ENCODE peak calls at places on chromosomes 3 and 15, in nine cellular contexts. One of them, this sample, is unnamed.
A peak's percentile ranks its signal among the peaks of the same experiment; 100 is the strongest.

GRCh38 chr3:135869439-135870105 is 96.0 kb upstream of the PPP2R3A start:
- DNase-seq in HL-60: no peak
- DNase-seq in tibial artery: no peak
- DNase-seq in fibroblast of the aortic adventitia: no peak
- DNase-seq in left ventricle myocardium inferior: no peak
- DNase-seq in foreskin fibroblast: no peak
- DNase-seq in uterus: no peak
- DNase-seq in H7: no peak
- DNase-seq in choroid plexus epithelial cell: no peak
- DNase-seq in this sample: no peak

GRCh38 chr3:39808467-39809180 is 785 bp upstream of the MYRIP start:
- DNase-seq in uterus: no peak
- DNase-seq in HL-60: no peak
- DNase-seq in tibial artery: no peak
- DNase-seq in fibroblast of the aortic adventitia: peak; percentile 20
- DNase-seq in foreskin fibroblast: no peak
- DNase-seq in left ventricle myocardium inferior: no peak
- DNase-seq in choroid plexus epithelial cell: no peak
- DNase-seq in H7: peak; percentile 44
- DNase-seq in this sample: peak; percentile 72

GRCh38 chr15:44489464-44489863 is 47.5 kb upstream of the EIF3J start:
- DNase-seq in choroid plexus epithelial cell: peak; percentile 88
- DNase-seq in foreskin fibroblast: peak; percentile 73
- DNase-seq in uterus: no peak
- DNase-seq in fibroblast of the aortic adventitia: peak; percentile 76
- DNase-seq in left ventricle myocardium inferior: no peak
- DNase-seq in tibial artery: no peak
- DNase-seq in H7: no peak
- DNase-seq in HL-60: no peak
- DNase-seq in this sample: no peak

GRCh38 chr3:107662109-107662477 is 139.3 kb downstream of the BBX start:
- DNase-seq in choroid plexus epithelial cell: peak; percentile 81
- DNase-seq in HL-60: no peak
- DNase-seq in H7: no peak
- DNase-seq in fibroblast of the aortic adventitia: peak; percentile 86
- DNase-seq in uterus: peak; percentile 60
- DNase-seq in left ventricle myocardium inferior: no peak
- DNase-seq in foreskin fibroblast: peak; percentile 70
- DNase-seq in tibial artery: no peak
- DNase-seq in this sample: peak; percentile 65

GRCh38 chr15:26212109-26212508 is 349.0 kb upstream of the ATP10A start:
- DNase-seq in H7: no peak
- DNase-seq in left ventricle myocardium inferior: no peak
- DNase-seq in uterus: no peak
- DNase-seq in choroid plexus epithelial cell: no peak
- DNase-seq in foreskin fibroblast: no peak
- DNase-seq in tibial artery: no peak
- DNase-seq in HL-60: no peak
- DNase-seq in fibroblast of the aortic adventitia: no peak
- DNase-seq in this sample: no peak

GRCh38 chr3:134350861-134351311 is 23.4 kb downstream of the AMOTL2 start:
- DNase-seq in uterus: no peak
- DNase-seq in left ventricle myocardium inferior: no peak
- DNase-seq in foreskin fibroblast: no peak
- DNase-seq in H7: peak; percentile 60
- DNase-seq in choroid plexus epithelial cell: no peak
- DNase-seq in HL-60: no peak
- DNase-seq in tibial artery: no peak
- DNase-seq in fibroblast of the aortic adventitia: no peak
- DNase-seq in this sample: peak; percentile 71

GRCh38 chr15:67059127-67059553 is 6.3 kb upstream of the SMAD3 start:
- DNase-seq in HL-60: no peak
- DNase-seq in tibial artery: peak; percentile 84
- DNase-seq in H7: no peak
- DNase-seq in uterus: no peak
- DNase-seq in foreskin fibroblast: no peak
- DNase-seq in left ventricle myocardium inferior: no peak
- DNase-seq in choroid plexus epithelial cell: no peak
- DNase-seq in fibroblast of the aortic adventitia: no peak
- DNase-seq in this sample: peak; percentile 85

GRCh38 chr3:195704433-195704999 is 16.3 kb upstream of the MUC20 start:
- DNase-seq in choroid plexus epithelial cell: no peak
- DNase-seq in left ventricle myocardium inferior: no peak
- DNase-seq in fibroblast of the aortic adventitia: no peak
- DNase-seq in uterus: no peak
- DNase-seq in foreskin fibroblast: no peak
- DNase-seq in HL-60: no peak
- DNase-seq in tibial artery: no peak
- DNase-seq in H7: no peak
- DNase-seq in this sample: no peak

GRCh38 chr3:147654827-147655226 is 245.7 kb downstream of the ZIC1 start:
- DNase-seq in choroid plexus epithelial cell: peak; percentile 36
- DNase-seq in uterus: no peak
- DNase-seq in foreskin fibroblast: no peak
- DNase-seq in H7: no peak
- DNase-seq in tibial artery: no peak
- DNase-seq in HL-60: no peak
- DNase-seq in left ventricle myocardium inferior: no peak
- DNase-seq in fibroblast of the aortic adventitia: peak; percentile 65
- DNase-seq in this sample: no peak

GRCh38 chr3:39435006-39435748 is 28.7 kb downstream of the RPSA start:
- DNase-seq in tibial artery: no peak
- DNase-seq in choroid plexus epithelial cell: no peak
- DNase-seq in foreskin fibroblast: no peak
- DNase-seq in left ventricle myocardium inferior: no peak
- DNase-seq in H7: no peak
- DNase-seq in fibroblast of the aortic adventitia: peak; percentile 11
- DNase-seq in uterus: peak; percentile 59
- DNase-seq in HL-60: no peak
- DNase-seq in this sample: peak; percentile 37

GRCh38 chr3:4994144-4994730 is 15.0 kb downstream of the BHLHE40 start:
- DNase-seq in choroid plexus epithelial cell: peak; percentile 52
- DNase-seq in H7: no peak
- DNase-seq in foreskin fibroblast: peak; percentile 58
- DNase-seq in left ventricle myocardium inferior: no peak
- DNase-seq in fibroblast of the aortic adventitia: peak; percentile 41
- DNase-seq in uterus: no peak
- DNase-seq in tibial artery: no peak
- DNase-seq in HL-60: no peak
- DNase-seq in this sample: no peak

GRCh38 chr15:72306211-72306785 is 13.7 kb downstream of the CELF6 start:
- DNase-seq in choroid plexus epithelial cell: peak; percentile 70
- DNase-seq in foreskin fibroblast: peak; percentile 16
- DNase-seq in H7: peak; percentile 76
- DNase-seq in uterus: peak; percentile 22
- DNase-seq in HL-60: peak; percentile 72
- DNase-seq in tibial artery: no peak
- DNase-seq in fibroblast of the aortic adventitia: peak; percentile 39
- DNase-seq in left ventricle myocardium inferior: no peak
- DNase-seq in this sample: no peak

GRCh38 chr3:52481819-52482521 is 13.2 kb upstream of the STAB1 start:
- DNase-seq in tibial artery: no peak
- DNase-seq in HL-60: no peak
- DNase-seq in H7: peak; percentile 97
- DNase-seq in fibroblast of the aortic adventitia: no peak
- DNase-seq in uterus: no peak
- DNase-seq in choroid plexus epithelial cell: peak; percentile 45
- DNase-seq in left ventricle myocardium inferior: no peak
- DNase-seq in foreskin fibroblast: no peak
- DNase-seq in this sample: no peak

GRCh38 chr15:96554541-96554940 is 224.0 kb downstream of the NR2F2 start:
- DNase-seq in choroid plexus epithelial cell: no peak
- DNase-seq in foreskin fibroblast: no peak
- DNase-seq in left ventricle myocardium inferior: no peak
- DNase-seq in uterus: no peak
- DNase-seq in tibial artery: no peak
- DNase-seq in H7: no peak
- DNase-seq in HL-60: no peak
- DNase-seq in fibroblast of the aortic adventitia: no peak
- DNase-seq in this sample: no peak

GRCh38 chr3:69439683-69440270 is 53.9 kb upstream of the FRMD4B start:
- DNase-seq in fibroblast of the aortic adventitia: peak; percentile 60
- DNase-seq in uterus: no peak
- DNase-seq in HL-60: no peak
- DNase-seq in choroid plexus epithelial cell: peak; percentile 66
- DNase-seq in left ventricle myocardium inferior: no peak
- DNase-seq in tibial artery: no peak
- DNase-seq in foreskin fibroblast: no peak
- DNase-seq in H7: no peak
- DNase-seq in this sample: no peak
- H3K4me3 ChIP-seq in fibroblast of the aortic adventitia: peak overlapping the region; percentile 47
- H3K4me3 ChIP-seq in uterus: no peak overlapping the region
- H3K4me3 ChIP-seq in HL-60: no peak overlapping the region
- H3K4me3 ChIP-seq in choroid plexus epithelial cell: no peak overlapping the region
- H3K4me3 ChIP-seq in left ventricle myocardium inferior: peak overlapping the region; percentile 22
- H3K4me3 ChIP-seq in tibial artery: no peak overlapping the region
- H3K4me3 ChIP-seq in foreskin fibroblast: no peak overlapping the region
- H3K4me3 ChIP-seq in H7: no peak overlapping the region
- H3K4me3 ChIP-seq in this sample: no peak overlapping the region

GRCh38 chr3:14318638-14319037 is 83.8 kb upstream of the SLC6A6 start:
- DNase-seq in uterus: no peak
- DNase-seq in H7: no peak
- DNase-seq in left ventricle myocardium inferior: no peak
- DNase-seq in foreskin fibroblast: no peak
- DNase-seq in fibroblast of the aortic adventitia: no peak
- DNase-seq in tibial artery: no peak
- DNase-seq in HL-60: no peak
- DNase-seq in choroid plexus epithelial cell: no peak
- DNase-seq in this sample: no peak
- H3K4me3 ChIP-seq in uterus: no peak overlapping the region
- H3K4me3 ChIP-seq in H7: no peak overlapping the region
- H3K4me3 ChIP-seq in left ventricle myocardium inferior: no peak overlapping the region
- H3K4me3 ChIP-seq in foreskin fibroblast: no peak overlapping the region
- H3K4me3 ChIP-seq in fibroblast of the aortic adventitia: no peak overlapping the region
- H3K4me3 ChIP-seq in tibial artery: no peak overlapping the region
- H3K4me3 ChIP-seq in HL-60: no peak overlapping the region
- H3K4me3 ChIP-seq in choroid plexus epithelial cell: no peak overlapping the region
- H3K4me3 ChIP-seq in this sample: no peak overlapping the region

GRCh38 chr3:43998374-43998840 is 243.3 kb upstream of the TOPAZ1 start:
- DNase-seq in choroid plexus epithelial cell: no peak
- DNase-seq in foreskin fibroblast: no peak
- DNase-seq in H7: peak; percentile 71
- DNase-seq in fibroblast of the aortic adventitia: no peak
- DNase-seq in uterus: no peak
- DNase-seq in tibial artery: no peak
- DNase-seq in left ventricle myocardium inferior: no peak
- DNase-seq in HL-60: no peak
- DNase-seq in this sample: no peak
- H3K4me3 ChIP-seq in choroid plexus epithelial cell: peak overlapping the region; percentile 64
- H3K4me3 ChIP-seq in foreskin fibroblast: peak overlapping the region; percentile 84
- H3K4me3 ChIP-seq in H7: peak overlapping the region; percentile 68
- H3K4me3 ChIP-seq in fibroblast of the aortic adventitia: peak overlapping the region; percentile 95
- H3K4me3 ChIP-seq in uterus: no peak overlapping the region
- H3K4me3 ChIP-seq in tibial artery: peak overlapping the region; percentile 45
- H3K4me3 ChIP-seq in left ventricle myocardium inferior: peak overlapping the region; percentile 67
- H3K4me3 ChIP-seq in HL-60: no peak overlapping the region
- H3K4me3 ChIP-seq in this sample: peak overlapping the region; percentile 55

DNA sequence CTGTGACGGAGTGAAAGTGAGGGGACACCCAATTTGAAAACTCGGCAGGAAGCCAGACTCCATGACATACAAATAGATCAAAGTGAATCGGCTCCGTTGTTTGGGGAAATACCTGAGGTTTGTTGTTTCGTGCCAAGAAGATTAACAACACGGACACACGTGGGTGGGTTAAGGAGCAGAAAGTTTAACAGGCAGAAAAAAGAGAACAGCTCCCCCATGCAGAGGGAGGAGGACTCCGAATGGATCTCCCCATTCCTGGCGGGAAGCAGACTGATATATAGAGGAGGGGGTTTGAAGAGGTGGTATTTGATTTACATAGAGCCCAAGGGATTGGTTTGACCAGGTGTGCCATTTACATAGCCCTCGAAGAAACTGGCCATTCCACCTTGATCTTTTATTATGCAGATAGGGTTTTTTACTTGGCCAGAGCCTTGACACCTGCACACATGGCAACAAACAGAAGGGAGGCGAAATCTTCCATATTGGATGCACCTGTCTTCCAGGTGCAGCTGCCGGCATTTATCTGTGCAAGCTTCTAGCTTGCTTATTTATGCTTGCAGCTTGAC is 4.8 kb upstream of the SACM1L start:
- DNase-seq in H7: peak; percentile 70
- DNase-seq in HL-60: no peak
- DNase-seq in tibial artery: no peak
- DNase-seq in choroid plexus epithelial cell: no peak
- DNase-seq in uterus: no peak
- DNase-seq in foreskin fibroblast: no peak
- DNase-seq in fibroblast of the aortic adventitia: no peak
- DNase-seq in left ventricle myocardium inferior: no peak
- DNase-seq in this sample: no peak
- H3K4me3 ChIP-seq in H7: no peak overlapping the region
- H3K4me3 ChIP-seq in HL-60: no peak overlapping the region
- H3K4me3 ChIP-seq in tibial artery: no peak overlapping the region
- H3K4me3 ChIP-seq in choroid plexus epithelial cell: no peak overlapping the region
- H3K4me3 ChIP-seq in uterus: no peak overlapping the region
- H3K4me3 ChIP-seq in foreskin fibroblast: no peak overlapping the region
- H3K4me3 ChIP-seq in fibroblast of the aortic adventitia: no peak overlapping the region
- H3K4me3 ChIP-seq in left ventricle myocardium inferior: no peak overlapping the region
- H3K4me3 ChIP-seq in this sample: no peak overlapping the region

GRCh38 chr3:146421814-146422748 is 47.3 kb downstream of the PLSCR2 start:
- DNase-seq in H7: no peak
- DNase-seq in HL-60: no peak
- DNase-seq in foreskin fibroblast: peak; percentile 73
- DNase-seq in uterus: no peak
- DNase-seq in fibroblast of the aortic adventitia: peak; percentile 69
- DNase-seq in tibial artery: no peak
- DNase-seq in choroid plexus epithelial cell: peak; percentile 84
- DNase-seq in left ventricle myocardium inferior: no peak
- DNase-seq in this sample: no peak

GRCh38 chr3:146414010-146414409 is 55.4 kb downstream of the PLSCR2 start:
- DNase-seq in foreskin fibroblast: no peak
- DNase-seq in uterus: no peak
- DNase-seq in choroid plexus epithelial cell: no peak
- DNase-seq in H7: no peak
- DNase-seq in HL-60: no peak
- DNase-seq in tibial artery: no peak
- DNase-seq in fibroblast of the aortic adventitia: no peak
- DNase-seq in left ventricle myocardium inferior: no peak
- DNase-seq in this sample: no peak

DNA sequence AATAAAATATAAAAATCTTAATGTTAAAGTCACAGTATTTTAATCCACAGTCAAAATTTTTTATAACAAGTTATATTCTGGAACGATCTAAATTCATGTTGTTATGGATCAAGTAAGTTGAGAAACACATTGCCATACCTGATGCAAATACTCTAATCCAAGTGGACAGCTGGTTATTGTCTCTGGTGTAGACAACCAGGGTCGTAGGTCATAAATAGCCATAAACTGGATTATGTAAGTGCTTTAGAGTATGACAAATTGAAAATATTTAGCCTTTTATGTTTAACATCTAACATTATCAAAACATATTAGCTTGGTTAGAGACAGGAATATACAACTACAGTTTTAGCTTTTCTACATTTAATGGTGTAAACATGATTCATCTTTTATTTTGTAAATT is 53.0 kb downstream of the PLSCR2 start:
- DNase-seq in left ventricle myocardium inferior: no peak
- DNase-seq in uterus: no peak
- DNase-seq in fibroblast of the aortic adventitia: no peak
- DNase-seq in tibial artery: no peak
- DNase-seq in HL-60: no peak
- DNase-seq in choroid plexus epithelial cell: no peak
- DNase-seq in foreskin fibroblast: no peak
- DNase-seq in H7: no peak
- DNase-seq in this sample: no peak
- H3K4me3 ChIP-seq in left ventricle myocardium inferior: no peak overlapping the region
- H3K4me3 ChIP-seq in uterus: no peak overlapping the region
- H3K4me3 ChIP-seq in fibroblast of the aortic adventitia: no peak overlapping the region
- H3K4me3 ChIP-seq in tibial artery: no peak overlapping the region
- H3K4me3 ChIP-seq in HL-60: no peak overlapping the region
- H3K4me3 ChIP-seq in choroid plexus epithelial cell: no peak overlapping the region
- H3K4me3 ChIP-seq in foreskin fibroblast: no peak overlapping the region
- H3K4me3 ChIP-seq in H7: no peak overlapping the region
- H3K4me3 ChIP-seq in this sample: no peak overlapping the region